ENCODE peak calls at places on chromosome 6, in four cellular contexts. J is choroid plexus epithelial cell, T is fibroblast of lung, K is endothelial cell of umbilical vein. M is an unnamed sample.

GRCh38 chr6:145756170-145756662 is 20.9 kb upstream of the EPM2A start:
- DNase-seq in J (peak), T (peak), K (peak), M (peak)

GRCh38 chr6:26536571-26537159 is 1.5 kb upstream of the HMGN4 start:
- DNase-seq in K (peak), T (peak), J (peak), M (peak)

GRCh38 chr6:104411302-104411701 is 448.4 kb downstream of the HACE1 start:
- DNase-seq in K (no peak), J (no peak), T (no peak), M (no peak)

GRCh38 chr6:128432394-128432793 is 88.0 kb downstream of the PTPRK start:
- DNase-seq in K (peak), J (peak), T (peak), M (peak)

GRCh38 chr6:7479801-7480266 is 61.6 kb upstream of the DSP start:
- DNase-seq in J (peak), T (peak), K (peak), M (no peak)

GRCh38 chr6:166007349-166008263 is 160.0 kb downstream of the TBXT start:
- DNase-seq in J (peak), K (no peak), T (peak), M (peak)

GRCh38 chr6:13354331-13355042 is 26.1 kb upstream of the TBC1D7 start:
- DNase-seq in T (peak), K (peak), J (peak), M (peak)

GRCh38 chr6:90425161-90425641 is 128.6 kb upstream of the BACH2 start:
- DNase-seq in T (no peak), J (no peak), K (no peak), M (no peak)

GRCh38 chr6:100343678-100344077 is 121.0 kb downstream of the SIM1 start:
- DNase-seq in K (peak), T (peak), J (peak), M (no peak)

GRCh38 chr6:107648983-107649382 is 159.1 kb downstream of the SOBP start:
- DNase-seq in K (no peak), J (no peak), T (no peak), M (no peak)

GRCh38 chr6:170092826-170093225 is 198.1 kb downstream of the DLL1 start:
- DNase-seq in J (no peak), T (no peak), K (no peak), M (no peak)

GRCh38 chr6:121055572-121056163 is 278.6 kb downstream of the TBC1D32 start:
- DNase-seq in J (peak), K (peak), T (peak), M (peak)

GRCh38 chr6:159633196-159633595 is 59.8 kb downstream of the SOD2 start:
- DNase-seq in K (peak), J (peak), T (peak), M (no peak)

GRCh38 chr6:133621751-133622150 is 267.2 kb upstream of the TCF21 start:
- DNase-seq in T (peak), J (peak), K (no peak), M (peak)

GRCh38 chr6:43806041-43806757 is 36.2 kb downstream of the VEGFA start:
- DNase-seq in J (no peak), T (no peak), K (no peak), M (no peak)

GRCh38 chr6:43070028-43070632 is 6.0 kb upstream of the PTK7 start:
- DNase-seq in T (peak), K (peak), J (peak), M (peak)

GRCh38 chr6:81814365-81815109 is 62.1 kb upstream of the TENT5A start:
- DNase-seq in T (peak), J (peak), K (no peak), M (no peak)

GRCh38 chr6:101212640-101213039 is 180.9 kb upstream of the GRIK2 start:
- DNase-seq in K (no peak), J (no peak), T (no peak), M (no peak)

GRCh38 chr6:46104209-46104608 is 25.6 kb upstream of the ENPP4 start:
- DNase-seq in J (no peak), K (no peak), T (no peak), M (no peak)

GRCh38 chr6:22205266-22205665 is 91.6 kb downstream of the PRL start:
- DNase-seq in J (no peak), T (no peak), K (peak), M (no peak)

GRCh38 chr6:129733290-129733689 is 23.3 kb upstream of the ARHGAP18 start:
- DNase-seq in K (no peak), T (no peak), J (no peak), M (no peak)

GRCh38 chr6:10838794-10839333 is 525 bp upstream of the MAK start:
- DNase-seq in T (no peak), J (no peak), K (no peak), M (no peak)

GRCh38 chr6:13851803-13852202 is 37.4 kb upstream of the MCUR1 start:
- DNase-seq in K (no peak), T (no peak), J (no peak), M (no peak)

GRCh38 chr6:154590770-154591169 is 80.3 kb upstream of the CNKSR3 start:
- DNase-seq in J (no peak), T (no peak), K (no peak), M (no peak)

GRCh38 chr6:75169689-75170088 is 36.2 kb downstream of the COL12A1 start:
- DNase-seq in K (peak), J (no peak), T (no peak), M (no peak)

GRCh38 chr6:116096979-116097816 is 3.5 kb upstream of the NT5DC1 start:
- DNase-seq in T (no peak), K (no peak), J (peak), M (peak)

GRCh38 chr6:22653980-22654610 is 84.7 kb downstream of the HDGFL1 start:
- DNase-seq in T (no peak), J (no peak), K (no peak), M (no peak)

GRCh38 chr6:34692280-34692679 is 4.3 kb downstream of the ILRUN start:
- DNase-seq in J (no peak), T (no peak), K (no peak), M (no peak)
- H3K4me3 ChIP-seq in J (no peak), T (no peak), K (no peak), M (no peak)

GRCh38 chr6:168938546-168938945 is 315.1 kb downstream of the THBS2 start:
- DNase-seq in J (no peak), T (no peak), K (no peak), M (no peak)

GRCh38 chr6:168939771-168940170 is 313.9 kb downstream of the THBS2 start:
- DNase-seq in T (no peak), J (no peak), K (no peak), M (no peak)

GRCh38 chr6:168941036-168941435 is 312.6 kb downstream of the THBS2 start:
- DNase-seq in K (no peak), T (no peak), J (no peak), M (no peak)

GRCh38 chr6:168937061-168937460 is 316.6 kb downstream of the THBS2 start:
- DNase-seq in J (no peak), T (peak), K (no peak), M (no peak)

DNA sequence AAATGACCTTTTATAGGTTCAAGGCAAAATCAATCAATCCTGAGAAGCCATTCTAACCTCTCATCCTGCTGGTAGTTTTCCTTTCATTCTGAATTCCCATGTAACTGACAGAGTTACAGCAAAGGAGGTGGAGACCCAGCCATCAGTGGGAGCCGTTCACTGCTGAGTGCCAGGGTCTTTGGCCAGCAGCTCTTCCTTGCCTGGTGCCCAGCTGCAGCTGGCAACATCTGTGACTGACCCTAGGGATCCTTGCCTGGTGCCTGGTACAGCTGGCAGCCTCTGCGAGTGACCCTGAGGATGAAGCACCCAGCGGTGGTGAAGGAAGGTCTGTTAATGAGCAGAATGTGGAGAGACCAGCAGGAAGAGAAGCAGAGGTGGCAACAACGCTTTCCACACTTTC is 314.6 kb downstream of the THBS2 start:
- DNase-seq in T (no peak), J (no peak), K (no peak), M (no peak)
- TF ChIP-seq CTCF in T (no peak), J (no peak), K (no peak), M (no peak)

DNA sequence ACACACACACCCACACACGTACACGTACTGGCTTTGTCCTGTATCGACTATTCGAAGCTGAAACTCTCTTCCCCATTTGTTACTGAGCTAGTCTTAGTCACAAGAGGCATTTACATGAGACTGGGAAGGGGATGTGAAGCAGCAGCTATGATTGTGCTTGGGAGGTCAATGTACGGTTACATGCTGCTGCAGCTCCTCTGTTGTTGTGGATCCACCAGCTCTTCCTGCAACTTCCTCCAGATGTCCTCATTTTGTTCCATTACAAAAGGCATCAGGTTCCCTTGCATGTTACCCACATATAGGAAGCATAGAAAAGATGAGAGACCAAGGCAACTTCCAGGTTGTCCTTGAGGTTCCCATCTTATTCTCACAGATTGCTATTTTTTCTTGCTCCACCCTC is 612.4 kb upstream of the IMPG1 start:
- DNase-seq in K (no peak), J (peak), T (no peak), M (peak)
- H3K4me3 ChIP-seq in K (no peak), J (no peak), T (no peak), M (no peak)

DNA sequence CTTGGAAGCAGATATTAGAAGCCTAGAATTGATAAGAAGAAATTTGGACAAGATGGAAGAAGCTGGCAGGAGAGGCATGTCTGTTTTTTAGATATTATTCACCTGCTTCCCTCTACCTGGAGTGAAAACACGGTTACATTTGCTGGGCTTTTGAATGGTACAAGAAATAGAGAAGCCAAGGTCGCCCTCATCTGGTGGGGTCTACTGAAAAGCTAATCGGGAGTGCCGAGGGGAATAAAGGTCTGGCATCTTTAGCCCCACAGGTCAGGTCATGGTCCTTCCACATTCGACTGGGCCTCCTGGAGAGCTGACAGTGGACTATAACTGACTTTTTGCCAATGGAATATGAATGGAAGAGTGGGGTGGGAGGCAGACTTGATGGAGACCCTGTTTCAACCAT is 4.6 kb upstream of the C2 start:
- DNase-seq in T (no peak), J (no peak), K (no peak), M (no peak)
- TF ChIP-seq CTCF in T (peak), J (peak), K (no peak), M (no peak)

DNA sequence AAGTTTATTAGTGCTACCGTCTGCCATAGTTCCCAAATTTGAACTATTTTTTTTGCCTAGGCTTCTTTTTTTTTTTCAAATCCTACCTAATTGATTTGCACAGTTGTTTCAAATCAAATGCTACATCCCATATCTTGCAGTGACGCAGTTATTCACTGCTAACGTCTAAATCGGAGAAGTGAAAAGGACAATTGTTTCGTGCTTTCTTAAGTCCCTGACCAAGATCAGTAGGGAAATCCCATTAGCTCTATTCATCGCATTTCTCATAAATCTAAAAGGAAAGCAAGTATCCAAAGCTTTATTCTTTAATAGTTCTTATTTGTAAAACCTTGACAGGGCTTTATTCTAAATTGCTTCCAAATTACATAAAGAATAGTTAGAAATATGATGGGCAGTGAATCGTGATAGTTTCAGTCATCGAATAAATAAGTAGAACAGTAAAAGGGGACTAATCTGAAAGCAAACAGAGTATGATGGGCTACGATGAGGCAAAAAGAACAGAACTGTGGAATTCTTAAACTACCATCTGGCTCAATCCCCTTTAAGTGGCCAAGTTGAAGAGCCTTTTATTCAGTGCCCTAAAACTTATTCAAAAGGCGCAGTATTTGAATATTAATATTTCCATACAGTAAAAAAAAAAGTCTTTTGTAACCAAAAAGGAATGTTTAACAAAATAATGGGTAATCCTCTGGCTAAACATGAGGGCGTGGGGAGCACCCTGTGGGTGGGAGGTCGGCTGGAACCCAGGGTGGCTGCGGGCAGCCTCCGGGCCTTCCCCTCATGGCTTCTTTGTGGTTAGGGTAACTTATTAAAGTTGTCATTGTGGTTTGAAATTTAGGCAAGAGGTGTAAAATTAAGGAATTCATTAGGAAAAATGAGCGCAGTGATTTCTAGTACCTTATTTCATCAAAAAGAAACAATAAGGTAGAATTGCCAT is 3.0 kb upstream of the ARID1B start:
- DNase-seq in K (no peak), T (no peak), J (no peak), M (no peak)
- H3K4me3 ChIP-seq in K (no peak), T (no peak), J (no peak), M (no peak)

GRCh38 chr6:131379951-131380350 is 193.1 kb upstream of the ARG1 start:
- DNase-seq in K (no peak), T (peak), J (peak), M (peak)

GRCh38 chr6:131381052-131381451 is 192.0 kb upstream of the ARG1 start:
- DNase-seq in J (no peak), T (no peak), K (no peak), M (no peak)

GRCh38 chr6:131381694-131382093 is 191.3 kb upstream of the ARG1 start:
- DNase-seq in J (peak), T (peak), K (no peak), M (no peak)

GRCh38 chr6:131382646-131383045 is 190.4 kb upstream of the ARG1 start:
- DNase-seq in J (no peak), T (no peak), K (no peak), M (no peak)

GRCh38 chr6:131383421-131384411 is 189.3 kb upstream of the ARG1 start:
- DNase-seq in K (no peak), J (no peak), T (peak), M (no peak)
- TF ChIP-seq CTCF in K (no peak), J (no peak), T (no peak), M (no peak)

M was measured in astrocyte of the spinal cord.